ENCODE peak calls at places on chromosomes 4 and X, in four cellular contexts. Y is transverse colon, R is heart right ventricle, G is lung. F is an unnamed sample.
A peak's percentile ranks its signal among the peaks of the same experiment; 100 is the strongest.

GRCh38 chr4:124151031-124151430 is 561.5 kb downstream of the ANKRD50 start:
- DNase-seq in G (no peak), Y (no peak), R (no peak), F (no peak)

GRCh38 chr4:165971941-165972340 is 98.9 kb downstream of the TLL1 start:
- DNase-seq in R (no peak), G (no peak), Y (no peak), F (no peak)

GRCh38 chrX:27186671-27187070 is 276.5 kb downstream of the PPP4R3C start:
- DNase-seq in Y (peak; percentile 9), G (no peak), R (no peak), F (no peak)

GRCh38 chr4:156889616-156890594 is 81.7 kb downstream of the PDGFC start:
- DNase-seq in Y (no peak), G (no peak), R (peak; percentile 30), F (no peak)

GRCh38 chr4:78155616-78156105 is 98.5 kb downstream of the FRAS1 start:
- DNase-seq in Y (no peak), R (no peak), G (no peak), F (no peak)

GRCh38 chr4:179625391-179625790 is 2183.2 kb upstream of the AGA start:
- DNase-seq in Y (no peak), R (no peak), G (no peak), F (no peak)

GRCh38 chrX:71198066-71198465 is 25.0 kb upstream of the GJB1 start:
- DNase-seq in R (no peak), G (no peak), Y (no peak), F (no peak)

GRCh38 chr4:168759959-168760527 is 250.0 kb downstream of the CBR4 start:
- DNase-seq in R (no peak), Y (no peak), G (no peak), F (no peak)

GRCh38 chr4:39714171-39714570 is 16.2 kb downstream of the UBE2K start:
- DNase-seq in Y (no peak), G (peak; percentile 25), R (no peak), F (no peak)

GRCh38 chr4:71406459-71406963 is 67.7 kb downstream of the SLC4A4 start:
- DNase-seq in R (no peak), Y (no peak), G (no peak), F (no peak)

GRCh38 chr4:8046925-8047541 is 107.4 kb upstream of the AFAP1 start:
- DNase-seq in R (no peak), G (no peak), Y (no peak), F (no peak)

GRCh38 chrX:26442340-26442739 is 226.4 kb downstream of the MAGEB5 start:
- DNase-seq in R (no peak), Y (no peak), G (no peak), F (no peak)

GRCh38 chr4:130054895-130055294 is 958.9 kb downstream of the C4orf33 start:
- DNase-seq in R (no peak), G (no peak), Y (no peak), F (no peak)

GRCh38 chr4:27703771-27704170 is 843.1 kb downstream of the STIM2 start:
- DNase-seq in R (no peak), G (no peak), Y (no peak), F (no peak)

GRCh38 chr4:129822708-129823504 is 727.0 kb downstream of the C4orf33 start:
- DNase-seq in Y (no peak), G (peak; percentile 51), R (peak; percentile 12), F (peak; percentile 73)

GRCh38 chr4:122150896-122151295 is 1.2 kb upstream of the BLTP1 start:
- DNase-seq in G (no peak), Y (no peak), R (no peak), F (no peak)
- H3K4me3 ChIP-seq in G (no peak overlapping the region), Y (peak overlapping the region; percentile 94), R (no peak overlapping the region), F (no peak overlapping the region)

DNA sequence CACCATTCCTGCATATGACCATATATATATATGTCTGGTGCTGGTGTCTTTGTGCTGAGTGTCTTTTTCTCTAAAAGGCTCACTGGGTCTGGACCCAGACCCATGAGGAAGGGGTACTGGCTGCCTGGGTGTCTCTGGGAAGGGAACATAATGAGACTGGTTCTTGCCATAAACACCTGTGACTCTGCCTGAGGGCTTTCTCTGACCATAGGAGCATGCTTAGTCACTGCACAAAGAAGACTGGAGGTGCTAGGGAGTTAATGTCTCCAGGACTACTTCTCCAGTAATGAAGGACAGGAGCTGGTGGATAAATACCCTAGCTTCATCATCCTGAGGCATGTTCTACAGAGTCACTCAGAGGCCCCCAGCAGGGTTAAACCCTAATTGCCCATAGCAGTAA is 47.1 kb upstream of the CASK start:
- DNase-seq in R (no peak), Y (no peak), G (no peak), F (no peak)
- TF ChIP-seq CTCF in R (no peak), Y (no peak), G (no peak), F (no peak)

DNA sequence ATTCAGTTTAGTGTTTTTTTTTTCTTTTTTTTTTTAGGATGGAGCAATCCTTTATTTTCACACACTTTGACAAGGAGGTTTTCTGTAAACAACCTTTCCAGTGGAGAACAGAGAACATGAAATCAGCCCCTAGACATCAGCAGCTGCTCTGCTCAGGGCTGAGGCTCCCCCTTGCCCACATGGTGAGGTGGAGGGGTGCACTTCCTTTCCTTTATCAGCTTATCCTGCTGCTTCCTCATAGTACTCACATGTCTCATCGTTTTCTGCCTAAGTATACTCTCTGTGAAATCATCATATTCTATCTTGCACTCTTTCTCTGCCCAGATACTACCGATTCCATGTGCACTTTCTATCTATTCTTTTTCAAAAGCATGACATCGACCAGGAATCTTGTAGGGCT is 47.6 kb upstream of the PRSS12 start:
- DNase-seq in Y (no peak), G (no peak), R (no peak), F (no peak)
- H3K4me3 ChIP-seq in Y (no peak overlapping the region), G (no peak overlapping the region), R (no peak overlapping the region), F (no peak overlapping the region)

DNA sequence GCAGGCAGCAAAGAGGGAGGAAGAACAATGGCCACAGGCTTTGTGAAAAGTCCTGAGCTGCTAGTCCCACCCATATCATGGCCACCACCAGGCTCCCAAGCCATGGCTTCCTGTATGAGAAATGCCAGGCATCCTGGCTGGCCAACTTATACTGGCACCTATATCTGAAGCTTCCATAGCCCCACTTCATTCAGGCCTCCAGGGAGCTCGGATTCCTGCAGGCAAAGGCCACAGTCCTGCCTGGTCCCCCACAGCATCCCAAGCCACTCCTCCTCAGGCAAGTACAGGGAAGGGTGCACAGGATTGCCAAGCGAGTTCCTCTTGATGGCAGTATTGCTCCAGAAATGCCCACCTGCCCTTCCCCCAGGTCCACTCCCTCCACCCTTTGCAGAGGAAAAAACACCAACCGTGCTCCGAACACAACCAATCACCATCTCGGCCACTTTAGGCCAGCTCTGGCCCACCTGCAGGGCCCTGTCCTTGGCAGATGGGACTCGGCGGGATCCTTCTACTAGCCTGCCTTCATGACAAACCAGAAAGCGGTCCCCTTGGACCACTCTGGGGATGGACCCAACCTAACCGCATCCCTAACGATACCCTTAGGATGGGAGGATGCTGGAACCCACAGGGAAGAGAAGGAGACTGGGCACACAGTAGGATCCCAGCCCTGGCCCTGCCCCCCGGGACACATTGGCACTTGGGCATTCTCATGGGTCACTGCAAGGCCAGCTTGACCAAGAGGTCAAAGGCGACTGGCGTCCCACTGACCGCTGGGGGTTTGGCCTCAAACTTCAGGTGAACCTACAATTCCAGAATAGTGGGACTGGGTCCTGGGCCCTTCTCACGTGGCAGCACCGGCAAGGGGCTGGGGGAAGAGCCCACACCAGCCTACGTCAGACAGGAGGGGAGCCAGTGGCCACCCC is 220.4 kb upstream of the AGTR2 start:
- DNase-seq in Y (peak; percentile 50), R (no peak), G (peak; percentile 50), F (peak; percentile 56)
- TF ChIP-seq CTCF in Y (no peak), R (no peak), G (no peak), F (peak; percentile 40)

DNA sequence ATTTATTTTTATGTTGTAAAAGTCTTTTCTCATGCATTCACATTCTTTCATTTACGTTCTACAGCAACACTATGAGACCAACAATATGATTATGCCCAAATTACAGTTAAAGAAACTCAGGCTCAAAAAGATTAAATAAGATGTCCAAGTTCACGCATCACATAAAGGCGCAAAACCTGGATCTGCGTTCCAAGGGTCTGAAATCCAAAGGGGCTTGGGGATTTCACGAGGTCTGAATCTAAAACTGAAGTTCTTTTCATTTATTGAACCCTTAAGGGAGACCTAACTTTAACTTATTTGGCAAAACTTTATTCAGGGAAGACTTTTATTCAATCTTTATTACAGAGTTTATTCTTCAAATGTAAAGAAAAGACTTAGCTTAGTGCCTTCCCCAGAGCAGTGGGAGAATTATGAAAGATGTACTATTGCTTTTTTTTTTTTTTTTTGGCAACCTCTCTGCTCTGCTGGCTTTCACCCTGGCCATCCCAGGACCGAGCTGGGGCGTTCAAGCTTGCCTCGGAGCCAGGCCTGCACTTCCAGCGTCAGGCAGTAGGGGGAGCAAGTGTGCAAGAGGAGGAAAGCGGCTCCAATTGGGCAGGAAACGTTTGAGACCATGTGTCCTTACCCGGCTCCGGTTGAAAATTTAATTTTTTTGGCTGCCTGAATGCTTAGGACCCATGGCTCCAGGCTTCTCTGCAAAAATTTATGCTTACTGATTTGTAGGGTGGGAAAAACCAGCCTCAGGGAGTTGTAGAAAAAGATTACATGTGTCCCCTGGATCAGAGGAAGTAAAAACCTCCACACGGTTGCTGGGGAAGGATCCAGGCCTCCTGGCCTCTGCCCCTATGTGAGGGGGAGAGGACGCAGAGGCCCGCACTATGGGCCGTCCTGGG is 344.3 kb upstream of the KLF3 start:
- DNase-seq in R (peak; percentile 97), G (peak; percentile 95), Y (peak; percentile 98), F (peak; percentile 90)
- H3K4me3 ChIP-seq in R (peak overlapping the region; percentile 36), G (no peak overlapping the region), Y (peak overlapping the region; percentile 34), F (peak overlapping the region; percentile 51)

DNA sequence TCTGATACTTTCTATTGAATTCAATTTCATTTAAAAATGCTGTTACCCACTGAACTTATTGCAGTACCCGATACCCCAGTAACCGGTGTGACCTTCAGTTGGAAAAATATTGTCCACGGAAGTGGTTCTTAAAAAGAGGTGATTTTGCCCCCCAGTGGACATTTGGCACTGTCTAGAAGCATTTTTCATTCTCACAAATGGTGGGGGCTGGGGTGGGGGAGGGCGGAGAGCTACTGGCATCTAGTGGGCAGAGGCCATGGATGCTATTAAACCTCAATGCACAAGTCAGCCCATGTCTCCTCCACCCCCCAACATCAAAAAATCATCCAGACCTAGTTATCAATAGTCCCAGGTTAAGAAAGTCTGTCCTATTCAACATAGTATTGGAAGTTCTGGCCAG is 19.6 kb upstream of the CHM start:
- DNase-seq in G (no peak), Y (no peak), R (no peak), F (peak; percentile 29)
- TF ChIP-seq CTCF in G (no peak), Y (no peak), R (no peak), F (peak; percentile 44)

DNA sequence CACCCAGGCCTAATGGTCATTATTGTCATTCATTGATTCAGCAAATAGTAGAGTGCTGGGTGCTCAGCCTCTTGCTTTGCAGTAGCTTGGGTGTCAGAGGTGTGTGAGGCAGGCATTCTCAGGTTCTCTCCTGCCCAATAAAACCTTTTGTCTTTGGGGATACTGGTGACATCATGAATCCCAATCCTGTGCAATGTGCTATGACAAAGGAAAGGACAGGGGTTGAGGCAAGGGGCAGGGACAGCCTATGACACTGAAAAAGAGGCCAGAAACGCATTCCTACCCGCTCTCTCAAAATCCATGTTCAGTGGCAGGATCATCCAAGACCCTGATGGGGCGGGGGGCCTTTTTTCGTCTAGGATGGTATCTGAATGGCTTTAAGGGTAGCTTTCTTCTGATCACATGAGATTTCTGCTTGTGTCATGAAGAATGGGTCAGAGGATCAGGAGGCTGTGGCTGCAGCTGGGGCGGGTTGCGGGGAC is 1.5 kb upstream of the FAM193A start:
- DNase-seq in R (no peak), G (no peak), Y (no peak), F (no peak)
- H3K4me3 ChIP-seq in R (peak overlapping the region; percentile 62), G (no peak overlapping the region), Y (peak overlapping the region; percentile 76), F (peak overlapping the region; percentile 83)

F was measured in BE2C.